ENCODE peak calls at places on chromosome 19, in six cellular contexts. F is H9, U is IMR-90, I is neuronal stem cell, W is mesenchymal stem cell, P is H1. O is an unnamed sample.

GRCh38 chr19:40348961-40349507 is 539 bp downstream of the PLD3 start:
- DNase-seq in F (no peak), U (peak), I (no peak), W (peak), P (no peak), O (peak)

GRCh38 chr19:30649934-30650614 is 277.9 kb downstream of the ZNF536 start:
- DNase-seq in F (no peak), U (peak), I (peak), W (peak), P (no peak), O (peak)

GRCh38 chr19:16928916-16929315 is 40.1 kb downstream of the F2RL3 start:
- DNase-seq in F (no peak), U (no peak), I (no peak), W (no peak), P (no peak), O (no peak)

GRCh38 chr19:19453129-19453461 is 47.6 kb downstream of the GATAD2A start:
- DNase-seq in F (no peak), U (no peak), I (no peak), W (no peak), P (no peak), O (no peak)

GRCh38 chr19:35135389-35135909 is 590 bp upstream of the LGI4 start:
- DNase-seq in F (peak), U (peak), I (peak), W (peak), P (no peak), O (peak)

GRCh38 chr19:34343751-34344150 is 21.2 kb upstream of the GPI start:
- DNase-seq in F (no peak), U (no peak), I (no peak), W (no peak), P (no peak), O (no peak)

GRCh38 chr19:46288896-46289588 is 7.8 kb upstream of the HIF3A start:
- DNase-seq in F (no peak), U (peak), I (no peak), W (peak), P (no peak), O (no peak)

GRCh38 chr19:3346677-3347353 is 19.6 kb upstream of the NFIC start:
- DNase-seq in F (no peak), U (no peak), I (no peak), W (no peak), P (no peak), O (no peak)

GRCh38 chr19:31659897-31660210 is 310.6 kb upstream of the TSHZ3 start:
- DNase-seq in F (no peak), U (peak), I (no peak), W (peak), P (no peak), O (no peak)

GRCh38 chr19:22446605-22447004 is 24.5 kb upstream of the ZNF98 start:
- DNase-seq in F (no peak), U (no peak), I (no peak), W (no peak), P (no peak), O (no peak)

GRCh38 chr19:7349231-7349591 is 474 bp downstream of the ARHGEF18 start:
- DNase-seq in F (no peak), U (no peak), I (no peak), W (no peak), P (no peak), O (no peak)

GRCh38 chr19:8423821-8424223 is 10.7 kb downstream of the MARCHF2 start:
- DNase-seq in F (peak), U (peak), I (peak), W (peak), P (no peak), O (peak)

GRCh38 chr19:40685016-40685526 is 5.4 kb downstream of the NUMBL start:
- DNase-seq in F (no peak), U (no peak), I (no peak), W (no peak), P (no peak), O (no peak)

GRCh38 chr19:49857061-49857833 is 6.3 kb downstream of the PTOV1 start:
- DNase-seq in F (peak), U (no peak), I (no peak), W (no peak), P (no peak), O (no peak)

GRCh38 chr19:49680473-49681351 is 3.6 kb downstream of the PRMT1 start:
- DNase-seq in F (peak), U (peak), I (peak), W (peak), P (peak), O (peak)

GRCh38 chr19:17337675-17338439 is 504 bp downstream of the GTPBP3 start:
- DNase-seq in F (no peak), U (no peak), I (no peak), W (no peak), P (no peak), O (peak)

GRCh38 chr19:7773841-7774240 is 10.8 kb downstream of the CLEC4M start:
- DNase-seq in F (no peak), U (no peak), I (no peak), W (no peak), P (no peak), O (peak)

GRCh38 chr19:34096020-34096915 is 76.0 kb upstream of the LSM14A start:
- DNase-seq in F (peak), U (peak), I (peak), W (peak), P (no peak), O (peak)

GRCh38 chr19:16575861-16576689 is 3.9 kb upstream of the SLC35E1 start:
- DNase-seq in F (no peak), U (no peak), I (no peak), W (no peak), P (no peak), O (no peak)

GRCh38 chr19:17629760-17630159 is 58.4 kb downstream of the UNC13A start:
- DNase-seq in F (no peak), U (no peak), I (no peak), W (no peak), P (no peak), O (no peak)

GRCh38 chr19:39843919-39844793 is 2.0 kb downstream of the FBL start:
- DNase-seq in F (no peak), U (peak), I (no peak), W (peak), P (no peak), O (peak)

GRCh38 chr19:12954150-12954962 is 2.7 kb downstream of the GADD45GIP1 start:
- DNase-seq in F (no peak), U (no peak), I (no peak), W (no peak), P (no peak), O (no peak)

GRCh38 chr19:45128109-45128508 is 32.7 kb downstream of the NKPD1 start:
- DNase-seq in F (no peak), U (no peak), I (no peak), W (no peak), P (no peak), O (no peak)

GRCh38 chr19:24033308-24033961 is 53.6 kb upstream of the ZNF254 start:
- DNase-seq in F (peak), U (peak), I (peak), W (peak), P (peak), O (peak)

GRCh38 chr19:35715981-35716734 is 1.6 kb upstream of the KMT2B start:
- DNase-seq in F (no peak), U (peak), I (no peak), W (no peak), P (no peak), O (peak)

DNA sequence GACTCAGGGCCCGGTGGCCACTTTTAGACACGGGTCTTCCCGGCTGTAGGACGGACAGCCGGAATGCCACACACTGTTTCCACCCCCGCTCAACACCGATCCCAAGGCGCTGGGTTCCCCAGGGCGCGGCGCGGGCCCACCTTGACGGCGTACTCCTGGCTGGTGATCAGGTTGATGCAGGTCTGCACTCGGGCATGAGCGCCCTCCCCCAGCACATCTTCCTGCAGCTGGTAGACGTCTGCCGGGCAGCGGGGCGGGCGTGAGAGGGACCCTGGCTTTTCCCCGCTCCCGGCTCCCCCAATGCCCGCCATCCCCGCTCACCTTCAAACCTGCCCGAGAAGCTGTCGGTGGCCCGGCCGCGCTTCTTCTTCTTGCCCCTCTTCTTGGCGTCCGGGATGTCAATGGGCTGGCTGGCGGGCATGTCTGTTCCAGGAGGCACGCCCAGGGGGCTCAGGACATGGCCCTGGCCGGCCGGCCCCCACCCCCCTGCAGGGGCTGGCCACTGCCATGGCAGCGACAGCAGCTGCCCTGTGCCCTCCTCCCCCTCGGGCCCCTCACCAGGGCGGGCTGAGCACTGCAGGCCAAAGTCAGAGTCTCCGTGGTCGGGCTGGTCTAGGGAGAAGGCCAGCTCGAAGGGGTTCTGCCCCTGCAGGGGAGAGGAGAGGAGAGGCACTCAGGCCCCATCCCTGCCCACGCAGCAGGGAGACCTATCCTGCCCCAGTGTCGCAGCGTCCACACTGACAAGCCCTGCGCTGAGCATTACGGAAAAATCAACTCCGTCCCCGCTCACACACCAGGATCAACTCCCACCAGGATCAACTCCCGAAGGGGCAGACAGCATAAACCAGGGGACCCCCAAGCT is 4.8 kb downstream of the MKNK2 start:
- DNase-seq in F (peak), U (no peak), I (no peak), W (no peak), P (no peak), O (no peak)
- H4K91ac ChIP-seq in F (no peak), U (no peak), I (no peak), W (no peak), P (no peak), O (no peak)

GRCh38 chr19:14248578-14249011 is 42.6 kb upstream of the ADGRL1 start:
- DNase-seq in F (peak), U (no peak), I (peak), W (peak), P (peak), O (no peak)
- H4K8ac ChIP-seq in F (no peak), U (peak), I (no peak), W (peak), P (no peak), O (peak)

GRCh38 chr19:47310819-47311218 is 1.2 kb downstream of the C5AR1 start:
- DNase-seq in F (no peak), U (peak), I (no peak), W (no peak), P (no peak), O (peak)
- H4K91ac ChIP-seq in F (no peak), U (no peak), I (no peak), W (no peak), P (no peak), O (no peak)

DNA sequence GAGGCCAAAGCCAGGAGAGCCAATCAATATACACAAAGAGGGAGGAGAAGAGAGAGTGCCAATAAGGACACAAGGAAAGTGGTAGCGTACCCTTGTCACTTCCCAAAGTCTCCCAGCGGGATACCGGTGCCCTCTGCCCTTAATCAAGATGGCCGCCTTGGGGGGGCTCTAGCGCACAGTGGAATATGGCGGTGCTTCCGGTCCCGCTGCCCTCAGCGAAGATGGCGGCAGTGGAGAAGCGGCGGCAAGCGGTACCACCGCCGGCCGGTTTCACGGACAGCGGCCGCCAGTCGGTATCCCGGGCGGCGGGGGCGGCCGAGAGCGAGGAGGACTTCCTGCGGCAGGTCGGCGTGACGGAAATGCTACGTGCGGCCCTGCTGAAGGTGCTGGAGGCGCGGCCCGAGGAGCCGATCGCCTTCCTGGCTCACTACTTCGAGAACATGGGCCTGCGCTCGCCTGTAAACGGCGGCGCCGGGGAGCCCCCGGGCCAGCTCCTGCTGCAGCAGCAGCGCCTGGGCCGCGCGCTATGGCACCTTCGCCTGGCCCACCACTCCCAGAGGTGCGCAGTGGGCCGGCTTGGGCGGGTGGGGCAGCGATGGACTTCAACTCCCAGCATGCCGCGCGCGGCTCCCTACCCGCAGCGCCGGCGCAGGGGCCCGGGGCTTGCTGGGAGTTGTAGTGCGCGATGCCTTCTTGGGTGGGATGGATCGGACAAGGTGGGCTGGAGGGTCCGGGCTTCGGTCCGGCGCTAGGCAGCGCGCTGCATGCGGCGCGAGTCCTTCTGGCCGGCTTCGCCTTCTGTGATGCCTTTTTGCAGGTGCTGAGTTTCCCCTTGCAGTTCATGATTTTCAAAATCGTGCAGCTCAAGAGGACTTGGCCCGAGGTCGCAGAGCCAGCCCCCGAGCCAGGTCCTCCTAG is at the start of gene TPGS1:
- DNase-seq in F (peak), U (peak), I (peak), W (peak), P (no peak), O (peak)
- H4K8ac ChIP-seq in F (no peak), U (peak), I (peak), W (peak), P (peak), O (peak)

GRCh38 chr19:5575553-5575952 is 7.8 kb upstream of the TINCR start:
- DNase-seq in F (no peak), U (no peak), I (no peak), W (no peak), P (no peak), O (peak)

GRCh38 chr19:5579697-5580096 is 11.9 kb upstream of the TINCR start:
- DNase-seq in F (no peak), U (no peak), I (no peak), W (no peak), P (no peak), O (no peak)

GRCh38 chr19:5579286-5579685 is 11.5 kb upstream of the TINCR start:
- DNase-seq in F (no peak), U (no peak), I (no peak), W (no peak), P (no peak), O (no peak)

GRCh38 chr19:5578094-5578846 is 10.5 kb upstream of the TINCR start:
- DNase-seq in F (peak), U (peak), I (peak), W (peak), P (no peak), O (peak)

DNA sequence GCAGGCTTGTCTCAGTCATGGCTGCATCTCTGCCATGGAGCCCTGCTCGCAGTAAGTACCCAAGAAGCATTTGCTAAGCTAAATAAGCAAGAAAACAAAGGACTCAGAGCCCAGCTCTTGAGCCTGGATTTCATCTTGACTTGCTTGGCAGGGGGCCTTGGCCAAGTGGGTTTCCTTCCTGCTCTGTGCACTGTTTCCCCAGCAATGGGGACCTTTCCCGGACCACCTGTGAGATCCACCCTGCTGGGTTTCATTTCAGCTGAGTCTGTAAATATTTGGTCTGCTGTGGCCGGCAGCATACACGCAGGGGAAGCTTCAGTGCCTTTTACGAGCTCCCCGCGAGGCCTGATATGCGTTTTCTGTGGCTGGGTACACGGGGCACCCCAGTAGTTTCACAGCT is 12.4 kb upstream of the TINCR start:
- DNase-seq in F (no peak), U (no peak), I (no peak), W (no peak), P (no peak), O (no peak)
- H4K91ac ChIP-seq in F (no peak), U (no peak), I (no peak), W (no peak), P (no peak), O (no peak)

DNA sequence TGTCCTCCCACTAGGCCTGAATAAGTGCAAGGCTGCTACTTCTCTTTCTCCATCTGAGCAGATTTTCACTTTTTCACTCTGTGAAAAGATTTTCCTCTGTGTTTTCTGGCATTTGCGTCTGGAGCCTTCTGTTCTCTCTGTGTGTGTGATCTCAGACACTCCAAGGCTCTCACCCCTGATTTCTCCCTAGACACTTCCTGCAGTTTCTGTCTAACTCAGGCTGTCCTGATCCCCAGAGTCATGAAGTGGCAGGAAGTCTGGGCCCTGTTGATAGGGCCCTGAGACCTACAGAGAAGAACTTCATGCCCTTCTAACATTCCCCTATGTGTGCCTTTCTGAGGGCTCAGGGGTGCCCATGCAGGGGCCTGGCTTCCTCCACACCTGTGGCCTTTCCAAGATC is 37.2 kb downstream of the SIGLEC7 start:
- DNase-seq in F (peak), U (no peak), I (no peak), W (no peak), P (no peak), O (no peak)
- H4K8ac ChIP-seq in F (no peak), U (no peak), I (no peak), W (no peak), P (no peak), O (no peak)

DNA sequence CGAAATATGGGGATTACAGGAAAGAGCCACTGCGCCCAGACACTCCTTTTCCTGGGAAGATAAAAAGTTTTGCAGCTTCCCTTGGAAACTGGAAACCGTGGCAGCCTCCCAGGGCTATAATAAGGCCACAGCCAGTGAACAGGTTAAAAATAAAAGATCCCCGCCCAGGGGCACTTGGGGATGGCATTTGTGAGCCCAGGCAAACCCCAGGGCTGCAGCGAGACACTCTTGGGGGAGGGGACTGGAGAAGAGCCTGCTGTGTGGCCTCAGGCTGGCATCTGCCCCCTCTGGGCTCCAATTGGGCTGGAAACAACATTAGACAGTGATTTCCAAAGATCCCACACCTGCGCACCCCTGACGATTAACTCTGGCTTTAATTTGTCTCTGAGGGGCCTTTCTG is 11.2 kb downstream of the FEM1A start:
- DNase-seq in F (no peak), U (no peak), I (no peak), W (no peak), P (no peak), O (no peak)
- H4K91ac ChIP-seq in F (no peak), U (no peak), I (no peak), W (no peak), P (no peak), O (no peak)

DNA sequence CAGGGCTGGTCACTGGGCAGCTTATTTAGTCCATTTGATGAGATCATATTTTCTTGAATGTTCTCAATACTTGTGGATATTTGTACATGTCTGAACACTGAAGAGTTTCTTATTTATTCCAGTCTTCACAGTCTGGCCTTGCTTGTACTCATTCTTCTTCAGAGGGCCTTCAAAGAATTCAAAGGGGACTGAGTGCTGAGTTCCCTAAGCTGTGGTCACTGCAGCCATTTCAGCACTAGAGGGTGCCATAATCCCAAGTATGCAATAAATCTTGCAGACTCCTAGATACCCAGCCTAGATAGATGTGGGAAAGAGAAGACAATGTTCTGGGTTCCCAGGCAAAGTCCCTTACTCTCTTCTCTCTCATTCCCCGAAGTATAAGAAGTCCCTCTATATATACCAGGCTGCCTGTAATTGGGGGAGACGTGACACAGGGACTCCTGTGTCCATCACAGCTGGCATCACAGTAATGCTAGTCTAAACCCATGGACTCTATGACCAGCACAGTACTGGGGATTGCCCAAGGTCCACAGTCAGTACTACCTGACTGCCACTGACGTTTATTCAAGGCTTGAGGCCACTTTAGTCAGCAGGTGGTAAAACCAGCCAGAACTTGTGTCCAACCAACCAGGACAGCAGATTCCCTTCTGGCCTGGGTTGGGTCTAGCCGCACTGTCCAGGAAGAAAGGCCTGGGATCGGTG is 8.9 kb upstream of the VN1R1 start:
- DNase-seq in F (no peak), U (peak), I (no peak), W (peak), P (no peak), O (peak)
- H4K8ac ChIP-seq in F (no peak), U (no peak), I (no peak), W (no peak), P (no peak), O (no peak)